ENCODE peak calls at places on chromosome 3, in four cellular contexts. D, J, A and H are unnamed samples.

GRCh38 chr3:45590822-45591546 is 3.6 kb upstream of the LIMD1 start:
- DNase-seq in A (no peak), D (no peak), J (no peak), H (no peak)

GRCh38 chr3:30440880-30441279 is 165.5 kb upstream of the TGFBR2 start:
- DNase-seq in A (no peak), D (no peak), J (no peak), H (no peak)

GRCh38 chr3:94234177-94234788 is 171.4 kb downstream of the NSUN3 start:
- DNase-seq in J (peak), D (no peak), A (peak), H (peak)

GRCh38 chr3:60812544-60812943 is 438.7 kb downstream of the FHIT start:
- DNase-seq in A (no peak), D (no peak), J (no peak), H (no peak)

GRCh38 chr3:69200384-69201068 is 78.1 kb upstream of the LMOD3 start:
- DNase-seq in D (no peak), A (peak), J (peak), H (peak)

GRCh38 chr3:42024578-42025387 is 62.9 kb upstream of the ULK4 start:
- DNase-seq in D (no peak), A (no peak), J (no peak), H (no peak)

GRCh38 chr3:65752636-65753035 is 286.1 kb downstream of the MAGI1 start:
- DNase-seq in A (peak), J (no peak), D (no peak), H (no peak)

GRCh38 chr3:30598663-30599545 is 7.5 kb upstream of the TGFBR2 start:
- DNase-seq in A (no peak), J (no peak), D (no peak), H (no peak)

GRCh38 chr3:129289201-129289921 is 10.7 kb downstream of the HMCES start:
- DNase-seq in D (no peak), A (no peak), J (no peak), H (no peak)

GRCh38 chr3:41462103-41462691 is 262.9 kb downstream of the CTNNB1 start:
- DNase-seq in A (no peak), J (no peak), D (no peak), H (no peak)

GRCh38 chr3:149011676-149012075 is 20.3 kb downstream of the GYG1 start:
- DNase-seq in D (no peak), J (no peak), A (no peak), H (no peak)

GRCh38 chr3:55615694-55616310 is 128.7 kb upstream of the WNT5A start:
- DNase-seq in J (no peak), D (no peak), A (no peak), H (peak)

GRCh38 chr3:9994086-9994844 is 7.6 kb upstream of the EMC3 start:
- DNase-seq in D (no peak), A (no peak), J (no peak), H (no peak)

GRCh38 chr3:143122608-143123352 is 3.2 kb downstream of the CHST2 start:
- DNase-seq in A (peak), D (no peak), J (no peak), H (no peak)

GRCh38 chr3:194285024-194285858 is 65.9 kb downstream of the CPN2 start:
- DNase-seq in J (no peak), D (no peak), A (no peak), H (no peak)

GRCh38 chr3:54222318-54222717 is 100.0 kb downstream of the CACNA2D3 start:
- DNase-seq in D (no peak), A (no peak), J (no peak), H (no peak)

GRCh38 chr3:48184299-48184698 is 3.9 kb downstream of the CDC25A start:
- DNase-seq in A (no peak), D (no peak), J (no peak), H (no peak)

GRCh38 chr3:17979248-17979647 is 236.8 kb upstream of the TBC1D5 start:
- DNase-seq in A (peak), D (no peak), J (no peak), H (no peak)

GRCh38 chr3:51929420-51930003 is 12.2 kb downstream of the RRP9 start:
- DNase-seq in D (no peak), A (peak), J (no peak), H (no peak)

GRCh38 chr3:49788056-49788455 is 1.7 kb upstream of the IP6K1 start:
- DNase-seq in A (no peak), D (no peak), J (no peak), H (no peak)

GRCh38 chr3:127951276-127951675 is 36.2 kb downstream of the KBTBD12 start:
- DNase-seq in A (no peak), D (no peak), J (no peak), H (no peak)

GRCh38 chr3:17551333-17551732 is 191.1 kb downstream of the TBC1D5 start:
- DNase-seq in J (no peak), D (no peak), A (no peak), H (no peak)

GRCh38 chr3:12049675-12050074 is 45.5 kb downstream of the SYN2 start:
- DNase-seq in A (peak), J (no peak), D (no peak), H (peak)

GRCh38 chr3:184523825-184524615 is 37.6 kb upstream of the EPHB3 start:
- DNase-seq in J (no peak), A (peak), D (no peak), H (peak)

GRCh38 chr3:155393316-155393715 is 99.8 kb upstream of the STRIT1 start:
- DNase-seq in J (no peak), D (no peak), A (no peak), H (no peak)

GRCh38 chr3:43187836-43188479 is 82.1 kb upstream of the POMGNT2 start:
- DNase-seq in J (peak), A (no peak), D (no peak), H (no peak)

GRCh38 chr3:78048698-78049097 is 1008.8 kb downstream of the ROBO2 start:
- DNase-seq in D (peak), J (no peak), A (no peak), H (no peak)

GRCh38 chr3:4750306-4751056 is 228.8 kb upstream of the BHLHE40 start:
- DNase-seq in A (no peak), J (peak), D (no peak), H (no peak)

GRCh38 chr3:9316881-9317341 is 45.9 kb upstream of the THUMPD3 start:
- DNase-seq in D (no peak), A (no peak), J (no peak), H (no peak)

GRCh38 chr3:145134738-145135137 is 1026.2 kb downstream of the PLOD2 start:
- DNase-seq in D (no peak), J (no peak), A (no peak), H (no peak)

GRCh38 chr3:139346771-139347170 is 3.0 kb downstream of the MRPS22 start:
- DNase-seq in D (no peak), A (no peak), J (no peak), H (no peak)

GRCh38 chr3:53137221-53137620 is 7.0 kb upstream of the RFT1 start:
- DNase-seq in J (no peak), D (no peak), A (no peak), H (no peak)

DNA sequence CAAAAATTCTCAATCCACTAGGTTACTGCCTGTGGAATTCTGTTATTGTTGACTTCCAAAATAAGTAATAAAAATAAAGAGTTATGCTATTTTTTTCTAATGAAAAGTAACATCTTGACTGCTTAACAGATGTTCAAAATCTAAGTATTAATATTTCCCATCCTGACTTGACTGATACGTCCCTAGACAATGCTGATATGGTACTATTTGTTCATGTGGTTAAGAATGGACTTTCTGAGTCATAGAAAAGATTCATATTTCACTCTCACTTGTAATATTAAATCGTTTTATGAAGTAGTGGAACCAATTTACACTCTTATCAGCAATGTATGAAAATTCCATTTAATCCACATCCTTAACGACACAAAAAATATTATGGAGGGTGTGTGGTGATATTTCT is 104.8 kb upstream of the PLSCR5 start:
- DNase-seq in J (no peak), D (no peak), A (no peak), H (no peak)
- TF ChIP-seq FOXM1 in J (no peak), D (no peak), A (no peak), H (no peak)

GRCh38 chr3:113228969-113229368 is 17.6 kb downstream of the BOC start:
- DNase-seq in J (no peak), D (no peak), A (no peak), H (no peak)

GRCh38 chr3:113226491-113226890 is 15.1 kb downstream of the BOC start:
- DNase-seq in J (no peak), A (no peak), D (no peak), H (no peak)

GRCh38 chr3:113223831-113224240 is 12.5 kb downstream of the BOC start:
- DNase-seq in D (no peak), J (no peak), A (no peak), H (no peak)

GRCh38 chr3:113225286-113225685 is 13.9 kb downstream of the BOC start:
- DNase-seq in J (no peak), D (no peak), A (no peak), H (no peak)

DNA sequence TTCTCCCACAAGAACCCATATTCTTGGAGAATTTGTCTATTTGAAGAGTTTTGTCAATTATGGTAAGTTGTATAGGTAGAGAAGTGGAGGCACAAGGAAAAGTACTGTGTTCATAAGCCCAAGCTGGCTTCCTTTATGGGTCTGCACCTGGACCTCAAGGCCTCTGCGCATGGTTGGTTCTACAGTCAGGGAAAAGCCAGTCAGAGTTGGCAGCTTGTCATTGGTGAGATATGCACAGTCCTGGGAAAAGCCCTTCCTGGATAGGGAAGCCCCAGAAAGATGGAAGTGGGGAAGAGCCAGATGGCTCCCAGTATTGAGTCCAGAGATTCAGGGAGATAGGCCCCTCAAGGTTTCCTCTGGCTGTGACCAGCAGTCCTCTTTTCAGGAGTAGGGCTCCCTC is 15.8 kb downstream of the BOC start:
- DNase-seq in D (no peak), J (no peak), A (no peak), H (no peak)
- TF ChIP-seq SP1 in D (no peak), J (no peak), A (no peak), H (no peak)

GRCh38 chr3:152737021-152737908 is 97.7 kb upstream of the P2RY1 start:
- DNase-seq in A (peak), J (no peak), D (peak), H (no peak)
- TF ChIP-seq FOXM1 in A (no peak), J (no peak), D (peak), H (no peak)

GRCh38 chr3:108022316-108023150 is 68.3 kb downstream of the CD47 start:
- DNase-seq in J (no peak), D (no peak), A (no peak), H (no peak)
- TF ChIP-seq SP1 in J (no peak), D (no peak), A (no peak), H (no peak)

DNA sequence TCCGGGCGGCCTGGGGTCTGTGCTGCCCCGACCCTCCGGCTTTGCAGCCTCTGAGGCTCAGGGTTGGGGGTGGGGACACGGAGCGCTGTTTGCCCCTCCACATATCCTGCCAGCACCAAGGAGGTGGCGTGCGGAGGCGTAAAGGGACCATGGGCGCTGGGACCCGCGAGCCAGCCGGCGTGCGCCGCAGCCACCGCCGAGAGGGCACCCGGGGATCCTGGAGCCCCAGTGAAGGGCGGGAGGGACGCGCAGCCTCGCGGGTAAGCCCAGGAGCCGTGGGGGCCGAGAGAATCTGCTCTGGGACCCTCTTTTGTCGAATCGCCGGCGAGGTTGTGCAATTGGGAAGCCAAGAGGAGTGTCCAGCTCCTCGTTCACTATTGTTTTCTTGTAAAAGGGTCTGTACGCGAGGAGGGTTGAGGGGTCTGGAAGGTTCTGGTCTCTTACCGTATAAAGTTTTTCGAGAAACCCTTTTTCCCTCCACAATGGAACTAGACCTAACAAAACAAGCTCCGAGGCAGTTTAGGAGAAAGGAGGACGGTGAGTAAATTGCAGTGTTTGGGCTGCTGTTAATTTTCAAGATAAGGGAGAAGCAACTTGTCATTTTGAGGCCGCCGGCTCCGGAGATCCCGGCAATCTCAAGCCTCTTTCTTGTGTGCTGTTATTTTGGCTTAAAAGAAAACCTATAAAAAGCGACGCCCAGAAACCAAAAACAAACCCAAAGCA is 29.9 kb upstream of the ST3GAL6 start:
- DNase-seq in J (peak), D (no peak), A (no peak), H (peak)
- TF ChIP-seq FOXM1 in J (no peak), D (no peak), A (no peak), H (no peak)